ENCODE peak calls at places on chromosomes 13 and 19, in four cellular contexts. N is HepG2, K is H1, A is GM12878. U is an unnamed sample. For H3K27me3, the result is how much of the 10 kb centered on the place peaks cover.

GRCh38 chr13:107203146-107203847 is 635.4 kb upstream of the ARGLU1 start:
- DNase-seq in N (peak), K (peak), A (no peak), U (peak)

GRCh38 chr19:20969898-20970297 is 46.8 kb downstream of the ZNF85 start:
- DNase-seq in N (no peak), K (no peak), A (no peak), U (no peak)

GRCh38 chr19:19964416-19964815 is 63.7 kb downstream of the ZNF93 start:
- DNase-seq in N (no peak), K (peak), A (no peak), U (no peak)

GRCh38 chr19:10862561-10863106 is 8.7 kb upstream of the CARM1 start:
- DNase-seq in N (no peak), K (no peak), A (no peak), U (no peak)

GRCh38 chr13:44045179-44045562 is 165.5 kb downstream of the LACC1 start:
- DNase-seq in N (no peak), K (no peak), A (no peak), U (no peak)

GRCh38 chr13:41709511-41709910 is 251.4 kb downstream of the VWA8 start:
- DNase-seq in N (no peak), K (no peak), A (no peak), U (no peak)

GRCh38 chr19:7242601-7243258 is 51.5 kb downstream of the INSR start:
- DNase-seq in N (no peak), K (no peak), A (peak), U (no peak)

GRCh38 chr13:73751290-73751689 is 382.9 kb downstream of the KLF12 start:
- DNase-seq in N (no peak), K (no peak), A (no peak), U (no peak)

GRCh38 chr19:19120308-19121156 is 17.7 kb downstream of the TMEM161A start:
- DNase-seq in N (peak), K (peak), A (no peak), U (peak)

GRCh38 chr13:102141625-102142472 is 260.0 kb downstream of the FGF14 start:
- DNase-seq in N (peak), K (no peak), A (no peak), U (no peak)

GRCh38 chr13:29577135-29578051 is 18.1 kb downstream of the SLC7A1 start:
- DNase-seq in N (no peak), K (no peak), A (no peak), U (no peak)

GRCh38 chr19:57363734-57364181 is 407 bp downstream of the TRAPPC2B start:
- DNase-seq in N (peak), K (no peak), A (no peak), U (no peak)

GRCh38 chr19:35299523-35300339 is 7.8 kb downstream of the MAG start:
- DNase-seq in N (no peak), K (peak), A (no peak), U (no peak)

GRCh38 chr19:42130254-42130573 is 2.0 kb downstream of the POU2F2 start:
- DNase-seq in N (no peak), K (no peak), A (peak), U (no peak)

GRCh38 chr19:40663712-40664692 is 26.4 kb downstream of the NUMBL start:
- DNase-seq in N (no peak), K (no peak), A (no peak), U (no peak)

GRCh38 chr19:48629297-48629598 is 7.9 kb downstream of the DBP start:
- DNase-seq in N (no peak), K (no peak), A (no peak), U (no peak)

GRCh38 chr19:33375760-33376159 is 2.3 kb downstream of the CEBPG start:
- DNase-seq in N (peak), K (no peak), A (no peak), U (no peak)

GRCh38 chr19:46296722-46297431 is at the start of gene HIF3A:
- DNase-seq in N (no peak), K (peak), A (no peak), U (peak)

GRCh38 chr13:67119481-67119883 is 110.7 kb downstream of the PCDH9 start:
- DNase-seq in N (no peak), K (no peak), A (no peak), U (no peak)

GRCh38 chr13:50161052-50161451 is 145.8 kb downstream of the KCNRG start:
- DNase-seq in N (peak), K (no peak), A (no peak), U (no peak)
- H3K27me3 ChIP-seq in N (under half), K (under half), A (under half), U (under half)

GRCh38 chr19:29745253-29745652 is 30.2 kb upstream of the C19orf12 start:
- DNase-seq in N (peak), K (peak), A (no peak), U (no peak)
- TF ChIP-seq ZNF274 in N (no peak), K (no peak), A (no peak), U (no peak)

GRCh38 chr19:44548736-44549135 is 19.3 kb upstream of the CEACAM20 start:
- DNase-seq in N (no peak), K (no peak), A (no peak), U (no peak)
- TF ChIP-seq SUZ12 in N (no peak), K (no peak), A (no peak), U (no peak)

GRCh38 chr19:5365905-5366304 is 25.3 kb upstream of the PTPRS start:
- DNase-seq in N (no peak), K (no peak), A (no peak), U (no peak)
- H3K27me3 ChIP-seq in N (under half), K (under half), A (under half), U (under half)

GRCh38 chr13:40254394-40254793 is 412.0 kb downstream of the FOXO1 start:
- DNase-seq in N (no peak), K (no peak), A (no peak), U (no peak)
- TF ChIP-seq ZNF274 in N (no peak), K (no peak), A (no peak), U (no peak)

DNA sequence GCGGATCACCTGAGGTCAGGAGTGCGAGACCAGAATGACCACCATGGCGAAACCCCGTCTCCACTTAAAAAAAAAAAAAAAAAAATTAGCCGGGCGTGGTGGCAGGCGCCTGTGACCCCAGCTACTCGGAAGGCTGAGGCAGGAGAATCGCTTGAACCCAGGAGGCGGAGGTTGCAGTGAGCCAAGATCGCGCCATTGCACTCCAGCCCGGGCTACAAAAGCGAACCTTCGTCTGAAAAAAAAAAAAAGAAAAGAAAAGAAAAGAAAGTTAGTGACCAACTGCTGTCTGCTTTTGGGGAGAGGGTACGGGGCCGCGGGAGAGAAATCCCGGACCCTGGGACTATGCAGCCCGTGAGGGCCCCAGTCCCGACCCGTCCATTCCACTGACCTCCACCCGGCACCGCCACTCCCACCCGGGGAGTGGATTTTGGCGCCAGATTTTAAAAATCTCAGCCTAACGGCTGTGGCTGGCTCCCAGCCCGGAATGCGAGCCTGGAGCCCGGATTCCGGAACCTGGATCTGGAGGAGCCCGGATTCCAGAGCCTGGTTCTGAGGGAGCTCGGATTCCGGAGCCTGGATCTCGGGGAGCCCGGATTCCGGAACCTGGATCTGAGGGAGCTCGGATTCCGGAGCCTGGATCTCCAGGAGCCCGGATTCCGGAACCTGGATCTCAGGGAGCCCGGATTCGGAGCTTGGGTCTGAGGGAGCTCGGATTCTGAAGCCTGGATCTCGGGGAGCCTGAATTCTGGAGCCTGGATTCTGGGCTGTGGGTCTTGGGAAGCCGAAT is 6.1 kb upstream of the LMNB2 start:
- DNase-seq in N (peak), K (peak), A (no peak), U (peak)
- TF ChIP-seq SUZ12 in N (no peak), K (no peak), A (no peak), U (no peak)

GRCh38 chr13:94661396-94661795 is 50.9 kb downstream of the SOX21 start:
- DNase-seq in N (no peak), K (no peak), A (no peak), U (no peak)
- H3K27me3 ChIP-seq in N (under half), K (under half), A (under half), U (under half)

GRCh38 chr13:30916991-30917390 is 10.9 kb downstream of the MEDAG start:
- DNase-seq in N (no peak), K (no peak), A (no peak), U (no peak)
- TF ChIP-seq ZNF274 in N (no peak), K (no peak), A (no peak), U (no peak)

GRCh38 chr13:18996221-18996620 is 185.4 kb downstream of the TUBA3C start:
- DNase-seq in N (no peak), K (no peak), A (no peak), U (no peak)

GRCh38 chr13:18996627-18997051 is 185.0 kb downstream of the TUBA3C start:
- DNase-seq in N (no peak), K (no peak), A (no peak), U (no peak)

GRCh38 chr13:18992791-18993190 is 188.8 kb downstream of the TUBA3C start:
- DNase-seq in N (no peak), K (no peak), A (no peak), U (no peak)

GRCh38 chr13:18995259-18995873 is 186.3 kb downstream of the TUBA3C start:
- DNase-seq in N (no peak), K (no peak), A (no peak), U (no peak)

DNA sequence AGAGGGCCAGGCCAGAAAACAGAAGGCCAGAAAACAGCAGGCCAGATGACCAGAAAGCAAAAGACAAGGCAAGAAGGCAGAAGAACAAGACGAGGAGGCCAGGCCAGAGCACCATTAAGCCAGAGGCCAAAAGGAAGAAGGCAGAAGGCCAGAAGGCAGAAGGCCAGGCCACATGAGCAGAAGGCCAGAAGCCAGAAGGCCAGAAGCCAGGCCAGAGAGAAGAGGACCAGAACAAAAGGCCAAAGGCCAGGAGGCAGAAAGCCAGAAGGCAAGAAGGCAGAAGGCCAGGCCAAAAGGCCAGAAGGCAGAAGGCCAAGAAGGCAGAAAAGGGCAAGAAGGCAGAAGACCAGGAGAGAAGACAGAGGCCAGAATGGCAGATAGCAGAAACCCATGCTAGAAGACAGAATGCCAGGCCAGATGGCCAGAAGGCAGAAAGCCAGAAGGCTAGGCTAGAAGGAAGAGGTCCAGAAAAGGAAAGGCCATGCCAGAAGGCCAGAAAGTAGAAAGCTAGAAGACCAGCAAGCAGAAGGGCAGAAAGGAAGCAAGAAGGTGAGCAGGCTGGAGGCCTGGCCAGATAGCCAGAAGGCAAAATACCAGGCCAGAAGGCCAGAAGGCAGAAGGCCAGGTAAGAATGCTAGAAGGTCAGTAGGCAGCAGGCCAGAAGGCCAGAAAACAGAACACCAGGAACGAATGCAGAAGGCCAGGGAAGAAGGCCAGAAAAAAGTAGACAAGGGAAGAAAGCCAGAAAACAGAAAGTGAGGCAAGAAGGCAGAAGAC is 187.6 kb downstream of the TUBA3C start:
- DNase-seq in N (no peak), K (no peak), A (no peak), U (no peak)
- TF ChIP-seq SUZ12 in N (no peak), K (no peak), A (no peak), U (no peak)